ENCODE peak calls at places on chromosomes 6 and 20, in nine cellular contexts. U is GM23338; B is heart right ventricle; J is GM23248; I is osteoblast; F is CD8-positive, alpha-beta memory T cell; G is tibial artery; P is WERI-Rb-1; R is tibial nerve. O is an unnamed sample. For H3K36me3, the result is how much of the 10 kb centered on the place peaks cover.

GRCh38 chr6:14065350-14065749 is 52.2 kb upstream of the CD83 start:
- DNase-seq in U (no peak), B (no peak), J (no peak), I (no peak), F (no peak), G (no peak), P (no peak), R (no peak), O (no peak)

GRCh38 chr20:5141615-5142014 is 14.8 kb downstream of the CDS2 start:
- DNase-seq in U (no peak), B (no peak), J (no peak), I (no peak), F (no peak), G (no peak), P (no peak), R (no peak), O (no peak)

GRCh38 chr6:63543982-63544381 is 28.3 kb upstream of the LOC128125822 start:
- DNase-seq in U (no peak), B (no peak), J (no peak), I (no peak), F (no peak), G (no peak), P (no peak), R (no peak), O (no peak)

GRCh38 chr6:121055572-121056163 is 278.6 kb downstream of the TBC1D32 start:
- DNase-seq in U (peak), B (no peak), J (peak), I (no peak), F (peak), G (no peak), P (no peak), R (no peak), O (no peak)

GRCh38 chr6:163613668-163614067 is 199.2 kb downstream of the QKI start:
- DNase-seq in U (no peak), B (no peak), J (no peak), I (no peak), F (no peak), G (no peak), P (no peak), R (no peak), O (no peak)

GRCh38 chr6:119541132-119541905 is 191.8 kb upstream of the MAN1A1 start:
- DNase-seq in U (no peak), B (no peak), J (peak), I (peak), F (no peak), G (no peak), P (no peak), R (no peak), O (no peak)

GRCh38 chr20:53982624-53983023 is 87.8 kb downstream of the BCAS1 start:
- DNase-seq in U (no peak), B (no peak), J (no peak), I (no peak), F (no peak), G (no peak), P (no peak), R (no peak), O (no peak)

GRCh38 chr6:882084-882598 is 189.2 kb upstream of the EXOC2 start:
- DNase-seq in U (no peak), B (no peak), J (no peak), I (no peak), F (no peak), G (no peak), P (no peak), R (no peak), O (no peak)

GRCh38 chr20:32316667-32317066 is 39.2 kb downstream of the KIF3B start:
- DNase-seq in U (no peak), B (no peak), J (peak), I (no peak), F (no peak), G (no peak), P (no peak), R (no peak), O (no peak)

GRCh38 chr6:144418969-144419545 is 133.9 kb downstream of the UTRN start:
- DNase-seq in U (no peak), B (no peak), J (no peak), I (no peak), F (no peak), G (no peak), P (no peak), R (no peak), O (no peak)

GRCh38 chr6:144416244-144416643 is 131.1 kb downstream of the UTRN start:
- DNase-seq in U (no peak), B (no peak), J (no peak), I (peak), F (no peak), G (no peak), P (no peak), R (no peak), O (no peak)

GRCh38 chr6:144415835-144416237 is 130.7 kb downstream of the UTRN start:
- DNase-seq in U (no peak), B (no peak), J (peak), I (peak), F (no peak), G (no peak), P (no peak), R (no peak), O (no peak)

GRCh38 chr6:144416773-144417172 is 131.6 kb downstream of the UTRN start:
- DNase-seq in U (no peak), B (no peak), J (peak), I (peak), F (no peak), G (no peak), P (no peak), R (no peak), O (no peak)

DNA sequence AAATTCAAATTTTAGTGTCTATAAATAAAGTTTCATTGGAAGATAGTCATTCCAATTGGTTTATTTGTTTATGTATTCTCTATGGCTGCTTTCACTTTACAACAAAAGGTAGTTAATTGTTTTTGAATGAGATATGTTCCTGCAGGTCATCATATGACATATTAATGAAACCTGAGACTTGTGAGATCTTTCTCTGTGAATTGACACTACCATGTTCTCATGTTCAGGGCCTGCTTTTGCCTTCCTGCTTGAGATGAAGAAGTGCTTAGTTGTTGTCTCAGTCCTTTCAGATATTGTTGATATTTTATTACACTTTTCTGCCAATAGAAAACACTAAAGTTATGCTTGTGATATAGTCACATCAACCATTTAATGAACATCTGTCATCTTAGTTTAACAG is 132.6 kb downstream of the UTRN start:
- DNase-seq in U (no peak), B (no peak), J (peak), I (no peak), F (no peak), G (no peak), P (no peak), R (no peak), O (no peak)
- H3K27ac ChIP-seq in U (no peak), B (no peak), J (peak), I (peak), F (no peak), G (no peak), P (no peak), R (no peak), O (no peak)

GRCh38 chr6:9128970-9129369 is 693.6 kb upstream of the SLC35B3 start:
- DNase-seq in U (no peak), B (no peak), J (no peak), I (no peak), F (no peak), G (no peak), P (no peak), R (no peak), O (no peak)
- H3K36me3 ChIP-seq in U (under half), B (under half), J (under half), I (under half), F (under half), G (under half), P (under half), R (under half), O (under half)

GRCh38 chr6:116223355-116223754 is 30.5 kb downstream of the TSPYL4 start:
- DNase-seq in U (peak), B (no peak), J (no peak), I (no peak), F (no peak), G (no peak), P (no peak), R (no peak), O (no peak)
- H3K27ac ChIP-seq in U (peak), B (no peak), J (no peak), I (no peak), F (no peak), G (no peak), P (no peak), R (no peak), O (no peak)

GRCh38 chr6:127547215-127547614 is 28.1 kb upstream of the MTCL3 start:
- DNase-seq in U (peak), B (no peak), J (peak), I (no peak), F (no peak), G (no peak), P (peak), R (no peak), O (no peak)
- H3K36me3 ChIP-seq in U (under half), B (under half), J (under half), I (under half), F (under half), G (under half), P (under half), R (under half), O (under half)

DNA sequence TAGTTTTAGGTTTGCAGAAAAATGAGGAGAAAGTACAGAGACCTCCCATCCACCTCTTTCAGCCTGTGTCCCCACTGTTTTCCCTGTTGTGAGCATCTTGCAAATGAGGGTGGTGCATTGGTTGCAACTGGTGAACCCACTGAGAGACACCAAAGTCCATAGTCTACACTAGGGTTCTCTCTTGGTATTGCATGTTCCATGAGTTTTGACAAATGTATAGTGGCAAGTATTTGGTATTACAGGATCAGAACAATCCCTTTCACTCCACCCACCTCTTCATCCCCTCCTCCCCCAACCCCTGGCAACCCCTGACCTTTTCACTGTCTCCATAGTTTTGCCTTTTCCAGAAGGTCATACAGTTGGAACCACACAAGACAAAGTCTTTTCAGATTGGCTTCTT is 20.1 kb downstream of the ZNF831 start:
- DNase-seq in U (no peak), B (no peak), J (no peak), I (no peak), F (no peak), G (no peak), P (no peak), R (no peak), O (no peak)
- H3K27ac ChIP-seq in U (no peak), B (no peak), J (no peak), I (no peak), F (no peak), G (no peak), P (no peak), R (no peak), O (no peak)

DNA sequence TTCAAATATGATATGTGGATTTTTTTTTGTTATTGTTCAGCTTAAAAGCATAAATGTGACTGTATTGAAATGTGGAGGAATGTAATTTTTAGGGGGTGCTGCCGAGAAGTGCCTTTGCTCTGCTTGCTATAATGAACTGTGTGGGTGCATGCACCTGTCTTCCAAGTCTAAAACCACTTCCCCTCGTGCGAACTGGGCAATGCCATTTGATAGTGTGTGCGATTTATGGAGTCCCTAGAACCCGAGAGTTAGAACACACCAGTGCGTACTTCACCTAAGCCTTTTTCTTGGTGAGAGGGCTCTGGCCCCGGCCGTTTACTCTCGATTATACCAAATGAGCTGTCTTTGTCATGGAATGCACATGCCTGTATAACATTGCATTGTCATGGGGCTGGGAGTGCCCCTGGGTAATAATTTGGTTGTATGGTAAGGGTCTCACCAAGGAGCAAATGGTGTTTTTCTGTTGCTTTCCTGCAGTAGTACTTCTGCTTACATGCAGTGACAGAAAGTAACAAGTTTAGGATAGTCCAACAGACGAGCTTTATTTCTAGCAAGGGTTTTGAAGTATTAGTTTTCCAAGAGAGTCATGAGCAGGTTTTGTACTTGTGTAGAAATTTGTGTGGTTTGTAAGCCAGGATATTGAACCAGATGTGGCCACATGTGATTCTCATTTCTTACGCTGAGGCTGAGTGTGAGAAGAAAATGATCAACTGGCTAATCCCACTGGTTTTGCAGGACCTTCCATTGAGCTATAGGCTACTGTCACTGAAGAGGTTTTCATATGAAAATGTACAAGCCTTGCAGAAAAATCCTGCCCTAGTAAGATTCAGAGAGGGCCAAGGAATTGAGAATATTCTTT is 172.4 kb downstream of the DTNBP1 start:
- DNase-seq in U (no peak), B (no peak), J (no peak), I (no peak), F (no peak), G (no peak), P (no peak), R (no peak), O (no peak)
- H3K36me3 ChIP-seq in U (under half), B (under half), J (under half), I (under half), F (under half), G (under half), P (under half), R (under half), O (under half)

GRCh38 chr20:17344775-17345174 is 117.9 kb downstream of the PCSK2 start:
- DNase-seq in U (no peak), B (no peak), J (peak), I (no peak), F (no peak), G (no peak), P (no peak), R (no peak), O (no peak)
- H3K27ac ChIP-seq in U (no peak), B (no peak), J (peak), I (no peak), F (no peak), G (no peak), P (no peak), R (no peak), O (no peak)

O was measured in lung.